ENCODE peak calls at places on chromosome 14, in five cellular contexts. C is CD8-positive, alpha-beta memory T cell; R is cardiac muscle cell; G is PC-9; T is heart right ventricle. L is an unnamed sample.
A peak's percentile ranks its signal among the peaks of the same experiment; 100 is the strongest.

GRCh38 chr14:24978862-24979724 is 70.9 kb downstream of the STXBP6 start:
- DNase-seq in R (no peak), T (no peak), C (no peak), G (no peak), L (no peak)

GRCh38 chr14:78967111-78967809 is 797.1 kb downstream of the NRXN3 start:
- DNase-seq in G (no peak), T (no peak), R (peak; percentile 30), C (no peak), L (peak; percentile 5)

GRCh38 chr14:105492051-105492965 is 1.3 kb downstream of the TEDC1 start:
- DNase-seq in R (no peak), T (peak; percentile 55), C (no peak), G (no peak), L (no peak)

GRCh38 chr14:68384335-68384734 is 408.5 kb downstream of the ZFP36L1 start:
- DNase-seq in G (no peak), C (no peak), T (peak; percentile 32), R (peak; percentile 53), L (no peak)

GRCh38 chr14:104870368-104871144 is 5.5 kb downstream of the CEP170B start:
- DNase-seq in C (peak; percentile 35), T (peak; percentile 34), R (no peak), G (no peak), L (no peak)

GRCh38 chr14:23056956-23057756 is at the start of gene CDH24:
- DNase-seq in G (peak; percentile 78), C (peak; percentile 51), T (peak; percentile 76), R (peak; percentile 79), L (no peak)

GRCh38 chr14:68873379-68873778 is 80.5 kb upstream of the ZFP36L1 start:
- DNase-seq in G (no peak), R (no peak), C (no peak), T (no peak), L (no peak)

GRCh38 chr14:39113685-39114072 is 444 bp upstream of the GEMIN2 start:
- DNase-seq in C (no peak), T (no peak), R (no peak), G (no peak), L (no peak)

GRCh38 chr14:54699087-54699530 is 132.2 kb downstream of the SAMD4A start:
- DNase-seq in T (peak; percentile 39), R (no peak), C (no peak), G (no peak), L (no peak)

GRCh38 chr14:63896278-63896720 is 43.5 kb downstream of the SYNE2 start:
- DNase-seq in T (peak; percentile 29), C (no peak), G (peak; percentile 84), R (peak; percentile 99), L (peak; percentile 88)

GRCh38 chr14:92600318-92601053 is 86.9 kb downstream of the RIN3 start:
- DNase-seq in C (no peak), R (peak; percentile 80), G (no peak), T (no peak), L (peak; percentile 62)

GRCh38 chr14:104383931-104384775 is 195.4 kb upstream of the C14orf180 start:
- DNase-seq in G (no peak), R (no peak), T (no peak), C (no peak), L (no peak)

GRCh38 chr14:64698899-64699298 is 5.3 kb upstream of the PLEKHG3 start:
- DNase-seq in T (no peak), R (no peak), G (no peak), C (no peak), L (no peak)

GRCh38 chr14:31576949-31577348 is 15.7 kb downstream of the NUBPL start:
- DNase-seq in C (no peak), G (no peak), T (no peak), R (no peak), L (no peak)

GRCh38 chr14:61749867-61750266 is 12.4 kb upstream of the SNAPC1 start:
- DNase-seq in C (no peak), G (peak; percentile 41), T (no peak), R (peak; percentile 38), L (no peak)

GRCh38 chr14:86781111-86781510 is 1211.9 kb downstream of the GALC start:
- DNase-seq in C (no peak), R (no peak), G (no peak), T (no peak), L (no peak)

GRCh38 chr14:69392481-69392880 is 5.6 kb downstream of the ERH start:
- DNase-seq in C (no peak), G (no peak), T (no peak), R (no peak), L (no peak)

GRCh38 chr14:62322216-62322615 is 560.0 kb downstream of the SNAPC1 start:
- DNase-seq in T (no peak), C (no peak), G (no peak), R (no peak), L (no peak)

GRCh38 chr14:77979666-77980351 is 179.9 kb downstream of the ADCK1 start:
- DNase-seq in T (no peak), G (no peak), C (no peak), R (no peak), L (no peak)

GRCh38 chr14:100334904-100335303 is 11.8 kb downstream of the SLC25A47 start:
- DNase-seq in C (no peak), G (no peak), T (no peak), R (no peak), L (no peak)

GRCh38 chr14:73591690-73592448 is at the start of gene ACOT4:
- DNase-seq in R (peak; percentile 55), T (peak; percentile 26), C (peak; percentile 71), G (peak; percentile 63), L (no peak)

GRCh38 chr14:50003213-50004021 is 110.5 kb downstream of the ARF6 start:
- DNase-seq in T (peak; percentile 85), R (peak; percentile 70), G (peak; percentile 80), C (peak; percentile 79), L (no peak)

GRCh38 chr14:100898935-100899840 is 4.3 kb downstream of the RTL1 start:
- DNase-seq in T (no peak), C (no peak), G (no peak), R (peak; percentile 19), L (no peak)

GRCh38 chr14:34075095-34075744 is 124.3 kb upstream of the EGLN3 start:
- DNase-seq in T (no peak), G (no peak), C (no peak), R (no peak), L (no peak)

GRCh38 chr14:92531151-92531873 is 17.7 kb downstream of the RIN3 start:
- DNase-seq in R (no peak), T (no peak), G (no peak), C (peak; percentile 88), L (no peak)

GRCh38 chr14:20578325-20578724 is 9.5 kb downstream of the RNASE11 start:
- DNase-seq in G (no peak), C (no peak), R (no peak), T (no peak), L (no peak)

GRCh38 chr14:20583142-20583541 is 4.7 kb downstream of the RNASE11 start:
- DNase-seq in C (no peak), G (no peak), R (no peak), T (no peak), L (no peak)

GRCh38 chr14:20583908-20584307 is 3.9 kb downstream of the RNASE11 start:
- DNase-seq in G (no peak), R (no peak), T (no peak), C (no peak), L (no peak)

GRCh38 chr14:20580242-20580641 is 7.6 kb downstream of the RNASE11 start:
- DNase-seq in T (no peak), G (no peak), R (no peak), C (no peak), L (no peak)

DNA sequence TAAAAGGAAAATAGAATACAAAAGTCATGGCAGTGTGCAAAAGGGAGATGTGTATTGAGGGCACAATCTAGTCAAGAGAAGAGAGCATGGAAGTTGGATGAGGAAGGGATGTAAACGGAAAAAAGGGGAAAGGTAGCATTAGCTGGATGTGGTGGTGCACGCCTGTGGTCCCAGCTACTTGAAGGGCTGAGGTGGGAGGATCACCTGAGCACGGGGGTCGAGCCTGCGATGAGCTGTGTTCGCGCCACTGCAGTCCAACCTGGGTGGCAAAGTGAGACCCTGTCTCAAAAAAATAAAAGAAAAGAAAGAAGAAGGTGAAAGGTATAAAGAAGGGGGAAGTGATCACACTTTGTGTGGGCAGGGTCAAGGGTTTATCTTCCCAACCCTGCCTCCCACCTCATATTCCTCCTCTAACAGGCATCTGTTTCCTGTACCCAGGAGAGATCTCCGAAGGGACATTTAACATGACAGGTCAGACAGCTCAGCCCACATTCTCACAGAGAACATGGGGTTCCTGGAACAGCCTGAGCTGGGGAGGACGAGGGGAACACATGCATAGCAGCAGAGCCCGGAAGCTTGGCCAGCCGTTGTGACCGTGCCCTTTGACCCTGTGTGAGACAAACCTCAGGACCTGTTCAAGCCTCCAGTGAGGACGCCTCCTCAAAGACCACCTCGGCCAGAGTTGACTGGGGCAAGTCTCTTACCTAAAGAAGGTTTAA is 8.9 kb downstream of the RNASE11 start:
- DNase-seq in T (no peak), C (no peak), R (no peak), G (no peak), L (no peak)
- H3K4me3 ChIP-seq in T (no peak overlapping the region), C (no peak overlapping the region), R (no peak overlapping the region), G (no peak overlapping the region), L (no peak overlapping the region)

DNA sequence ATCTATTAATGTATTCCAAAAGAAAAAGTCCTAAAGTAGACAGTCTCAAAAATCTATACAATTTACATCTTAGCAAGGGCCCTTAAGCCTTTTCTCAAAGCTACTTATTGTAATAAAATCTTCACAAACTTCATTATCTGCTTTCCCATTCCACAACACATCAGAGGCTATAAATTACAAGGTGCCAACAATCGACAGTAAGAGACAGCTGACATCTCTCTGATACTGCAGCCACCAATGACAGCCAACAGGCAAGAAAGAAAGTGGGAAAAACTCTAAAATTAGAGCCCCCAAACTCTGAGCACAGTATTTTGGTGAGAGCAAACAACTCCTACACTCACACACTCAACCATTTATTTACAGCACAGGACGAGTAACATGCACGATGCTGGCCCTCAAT is 2.2 kb downstream of the ANGEL1 start:
- DNase-seq in G (no peak), T (no peak), R (no peak), C (no peak), L (no peak)
- H3K4me3 ChIP-seq in G (peak overlapping the region; percentile 74), T (peak overlapping the region; percentile 82), R (peak overlapping the region; percentile 0), C (peak overlapping the region; percentile 30), L (no peak overlapping the region)

GRCh38 chr14:72420749-72421452 is 473.0 kb downstream of the DPF3 start:
- DNase-seq in T (peak; percentile 72), C (peak; percentile 30), G (peak; percentile 63), R (peak; percentile 64), L (no peak)

GRCh38 chr14:72419226-72419625 is 474.7 kb downstream of the DPF3 start:
- DNase-seq in C (no peak), R (no peak), T (no peak), G (no peak), L (no peak)

GRCh38 chr14:72416892-72417291 is 477.0 kb downstream of the DPF3 start:
- DNase-seq in R (no peak), C (no peak), G (no peak), T (no peak), L (no peak)

GRCh38 chr14:72416081-72416849 is 477.6 kb downstream of the DPF3 start:
- DNase-seq in T (no peak), C (no peak), R (no peak), G (no peak), L (no peak)
- H3K4me3 ChIP-seq in T (no peak overlapping the region), C (no peak overlapping the region), R (no peak overlapping the region), G (no peak overlapping the region), L (no peak overlapping the region)

DNA sequence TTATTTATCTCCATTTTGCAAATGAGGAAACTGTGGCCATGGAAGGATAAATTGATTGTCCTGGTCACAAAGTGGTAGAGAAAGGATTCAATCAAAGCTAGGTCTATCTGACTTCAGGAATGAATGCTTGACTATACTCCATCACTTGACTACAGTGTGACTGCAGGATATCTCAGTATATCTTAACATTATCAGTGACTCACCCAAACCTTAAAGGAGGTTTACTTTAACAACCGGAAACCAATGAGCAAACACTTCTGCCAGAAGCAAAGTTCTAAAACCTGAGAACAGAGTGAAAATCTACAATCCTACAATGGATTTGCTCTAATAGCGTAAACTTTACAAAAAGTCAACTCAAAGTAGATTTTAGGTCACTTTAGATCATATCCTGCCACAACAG is 277.0 kb downstream of the CEP128 start:
- DNase-seq in T (no peak), R (peak; percentile 19), G (no peak), C (no peak), L (no peak)
- H3K4me3 ChIP-seq in T (no peak overlapping the region), R (no peak overlapping the region), G (no peak overlapping the region), C (no peak overlapping the region), L (no peak overlapping the region)